ENCODE peak calls at places on chromosomes 4 and X, in seven cellular contexts. V is glutamatergic neuron, S is lung microvascular endothelial cell, D is endothelial cell, X is fibroblast of lung, M is lower lobe of right lung, E is A549. T is an unnamed sample.
A peak's percentile ranks its signal among the peaks of the same experiment; 100 is the strongest.

GRCh38 chr4:4532371-4532770 is 9.5 kb downstream of the STX18 start:
- DNase-seq in M (no peak), S (no peak), E (no peak), V (no peak), D (no peak), X (no peak), T (no peak)

GRCh38 chr4:1072830-1073446 is 40.4 kb downstream of the RNF212 start:
- DNase-seq in V (peak; percentile 49), D (peak; percentile 57), X (peak; percentile 65), E (peak; percentile 65), S (peak; percentile 69), M (no peak), T (no peak)

GRCh38 chrX:134244043-134244442 is 7.1 kb downstream of the CCDC160 start:
- DNase-seq in E (no peak), M (no peak), X (peak; percentile 62), S (no peak), D (no peak), V (no peak), T (no peak)

GRCh38 chr4:158962396-158962795 is 140.5 kb upstream of the RAPGEF2 start:
- DNase-seq in D (no peak), M (no peak), S (no peak), V (no peak), E (no peak), X (no peak), T (no peak)

GRCh38 chr4:167114416-167114971 is 119.8 kb downstream of the SPOCK3 start:
- DNase-seq in M (no peak), E (no peak), S (no peak), V (no peak), D (no peak), X (no peak), T (no peak)

GRCh38 chrX:39730671-39731389 is 366.9 kb downstream of the BCOR start:
- DNase-seq in S (peak; percentile 77), M (peak; percentile 55), V (peak; percentile 67), X (peak; percentile 89), E (peak; percentile 72), D (peak; percentile 36), T (no peak)

GRCh38 chr4:177484613-177485021 is 42.4 kb upstream of the AGA start:
- DNase-seq in V (no peak), S (peak; percentile 5), E (no peak), D (no peak), M (no peak), X (peak; percentile 67), T (no peak)

GRCh38 chr4:52588097-52588496 is 71.0 kb downstream of the USP46 start:
- DNase-seq in E (no peak), X (peak; percentile 17), V (peak; percentile 58), D (peak; percentile 53), M (no peak), S (peak; percentile 59), T (no peak)

GRCh38 chr4:189436207-189436606 is 504.5 kb upstream of the FRG1 start:
- DNase-seq in M (no peak), X (no peak), D (peak; percentile 10), S (no peak), E (no peak), V (no peak), T (no peak)

GRCh38 chr4:172881645-172882044 is 287.0 kb upstream of the GALNT7 start:
- DNase-seq in S (no peak), X (no peak), M (no peak), D (no peak), E (no peak), V (no peak), T (no peak)